ENCODE peak calls at places on chromosomes 11 and 22, in four cellular contexts. One of them, this sample, is unnamed.

GRCh38 chr22:22698263-22698750 is 53.9 kb downstream of the GGTLC2 start:
- DNase-seq in H9: no peak
- DNase-seq in Peyer's patch: peak
- DNase-seq in dorsolateral prefrontal cortex: no peak
- DNase-seq in this sample: no peak

GRCh38 chr11:12802418-12803085 is 128.3 kb downstream of the TEAD1 start:
- DNase-seq in H9: no peak
- DNase-seq in Peyer's patch: no peak
- DNase-seq in dorsolateral prefrontal cortex: no peak
- DNase-seq in this sample: no peak

GRCh38 chr11:2531277-2531986 is 86.6 kb downstream of the KCNQ1 start:
- DNase-seq in H9: peak
- DNase-seq in Peyer's patch: peak
- DNase-seq in dorsolateral prefrontal cortex: peak
- DNase-seq in this sample: no peak

GRCh38 chr11:127345819-127346459 is 345.4 kb upstream of the KIRREL3 start:
- DNase-seq in H9: peak
- DNase-seq in Peyer's patch: no peak
- DNase-seq in dorsolateral prefrontal cortex: peak
- DNase-seq in this sample: no peak

GRCh38 chr22:32446321-32446720 is 17.9 kb downstream of the BPIFC start:
- DNase-seq in H9: no peak
- DNase-seq in Peyer's patch: no peak
- DNase-seq in dorsolateral prefrontal cortex: no peak
- DNase-seq in this sample: no peak

GRCh38 chr22:47610766-47611165 is 848.3 kb downstream of the TBC1D22A start:
- DNase-seq in H9: no peak
- DNase-seq in Peyer's patch: no peak
- DNase-seq in dorsolateral prefrontal cortex: peak
- DNase-seq in this sample: no peak

GRCh38 chr11:43579171-43579918 is 101.2 kb upstream of the HSD17B12 start:
- DNase-seq in H9: peak
- DNase-seq in Peyer's patch: no peak
- DNase-seq in dorsolateral prefrontal cortex: no peak
- DNase-seq in this sample: no peak

GRCh38 chr11:14974723-14975587 is 2.8 kb upstream of the CALCA start:
- DNase-seq in H9: peak
- DNase-seq in Peyer's patch: no peak
- DNase-seq in dorsolateral prefrontal cortex: no peak
- DNase-seq in this sample: no peak

GRCh38 chr11:18046116-18046777 is at the start of gene TPH1:
- DNase-seq in H9: peak
- DNase-seq in Peyer's patch: no peak
- DNase-seq in dorsolateral prefrontal cortex: no peak
- DNase-seq in this sample: peak

GRCh38 chr11:116986521-116987105 is 111.6 kb downstream of the SIK3 start:
- DNase-seq in H9: no peak
- DNase-seq in Peyer's patch: no peak
- DNase-seq in dorsolateral prefrontal cortex: no peak
- DNase-seq in this sample: no peak

GRCh38 chr11:80097146-80097545 is 656.3 kb upstream of the TENM4 start:
- DNase-seq in H9: no peak
- DNase-seq in Peyer's patch: no peak
- DNase-seq in dorsolateral prefrontal cortex: no peak
- DNase-seq in this sample: no peak

GRCh38 chr11:87081358-87081757 is 43.6 kb downstream of the TMEM135 start:
- DNase-seq in H9: no peak
- DNase-seq in Peyer's patch: no peak
- DNase-seq in dorsolateral prefrontal cortex: no peak
- DNase-seq in this sample: no peak

GRCh38 chr11:84358034-84358433 is 1071.9 kb upstream of the CCDC90B start:
- DNase-seq in H9: no peak
- DNase-seq in Peyer's patch: no peak
- DNase-seq in dorsolateral prefrontal cortex: no peak
- DNase-seq in this sample: no peak

GRCh38 chr22:49140921-49141680 is 686.6 kb downstream of the BRD1 start:
- DNase-seq in H9: peak
- DNase-seq in Peyer's patch: no peak
- DNase-seq in dorsolateral prefrontal cortex: no peak
- DNase-seq in this sample: no peak

GRCh38 chr11:10885703-10886363 is 28.0 kb upstream of the ZBED5 start:
- DNase-seq in H9: no peak
- DNase-seq in Peyer's patch: no peak
- DNase-seq in dorsolateral prefrontal cortex: no peak
- DNase-seq in this sample: no peak

GRCh38 chr11:17019231-17019630 is 5.0 kb upstream of the PLEKHA7 start:
- DNase-seq in H9: no peak
- DNase-seq in Peyer's patch: no peak
- DNase-seq in dorsolateral prefrontal cortex: no peak
- DNase-seq in this sample: no peak

GRCh38 chr11:59865031-59865430 is 1.3 kb downstream of the TCN1 start:
- DNase-seq in H9: no peak
- DNase-seq in Peyer's patch: no peak
- DNase-seq in dorsolateral prefrontal cortex: no peak
- DNase-seq in this sample: no peak

GRCh38 chr11:118659956-118660645 is 19.3 kb downstream of the TREH start:
- DNase-seq in H9: no peak
- DNase-seq in Peyer's patch: no peak
- DNase-seq in dorsolateral prefrontal cortex: no peak
- DNase-seq in this sample: no peak

GRCh38 chr11:92211576-92212167 is 12.9 kb upstream of the FAT3 start:
- DNase-seq in H9: peak
- DNase-seq in Peyer's patch: no peak
- DNase-seq in dorsolateral prefrontal cortex: peak
- DNase-seq in this sample: no peak

GRCh38 chr22:22772396-22772795 is 115.2 kb upstream of the IGLL5 start:
- DNase-seq in H9: no peak
- DNase-seq in Peyer's patch: no peak
- DNase-seq in dorsolateral prefrontal cortex: no peak
- DNase-seq in this sample: no peak

GRCh38 chr11:11989774-11990744 is 18.4 kb downstream of the DKK3 start:
- DNase-seq in H9: no peak
- DNase-seq in Peyer's patch: no peak
- DNase-seq in dorsolateral prefrontal cortex: no peak
- DNase-seq in this sample: no peak

GRCh38 chr11:17524221-17524620 is 20.0 kb downstream of the USH1C start:
- DNase-seq in H9: no peak
- DNase-seq in Peyer's patch: no peak
- DNase-seq in dorsolateral prefrontal cortex: no peak
- DNase-seq in this sample: no peak

GRCh38 chr22:35604671-35605457 is 12.3 kb downstream of the MB start:
- DNase-seq in H9: no peak
- DNase-seq in Peyer's patch: no peak
- DNase-seq in dorsolateral prefrontal cortex: no peak
- DNase-seq in this sample: no peak

GRCh38 chr11:82406611-82407010 is 327.1 kb downstream of the FAM181B start:
- DNase-seq in H9: no peak
- DNase-seq in Peyer's patch: no peak
- DNase-seq in dorsolateral prefrontal cortex: no peak
- DNase-seq in this sample: no peak
- H3K27ac ChIP-seq in H9: no peak
- H3K27ac ChIP-seq in Peyer's patch: no peak
- H3K27ac ChIP-seq in dorsolateral prefrontal cortex: no peak
- H3K27ac ChIP-seq in this sample: no peak

DNA sequence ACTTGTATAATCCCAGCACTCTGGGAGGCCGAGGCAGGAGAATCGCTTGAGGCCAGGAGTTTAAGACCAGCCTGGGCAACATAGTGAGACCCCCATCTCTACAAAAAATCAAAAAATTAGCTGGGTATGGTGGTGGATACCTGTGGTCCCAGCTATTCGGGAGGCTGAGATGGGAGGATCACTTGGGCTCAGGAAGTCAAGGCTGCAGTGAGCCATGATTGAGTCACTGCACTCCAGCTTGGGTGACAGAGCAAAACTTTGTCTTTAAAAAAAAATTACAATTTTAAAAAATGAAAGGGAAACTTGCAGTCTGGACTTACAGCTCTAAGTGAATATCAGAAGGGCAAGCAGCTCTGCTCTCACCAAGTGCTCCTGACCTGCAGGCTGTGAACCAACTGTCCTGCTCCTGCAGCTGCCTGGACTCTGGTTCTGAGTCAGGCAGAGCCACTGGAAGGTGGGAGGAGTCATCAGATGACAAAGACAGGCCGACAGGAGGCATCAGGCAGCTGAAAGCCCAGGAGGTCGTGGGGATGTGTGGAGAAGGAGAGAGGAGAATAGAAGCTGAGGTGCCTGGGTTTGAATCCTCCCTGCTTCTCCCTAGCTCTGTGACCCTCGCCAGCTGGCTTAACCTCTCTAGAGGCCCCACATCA is 9.6 kb downstream of the SMTNL1 start:
- DNase-seq in H9: peak
- DNase-seq in Peyer's patch: no peak
- DNase-seq in dorsolateral prefrontal cortex: no peak
- DNase-seq in this sample: no peak
- TF ChIP-seq CTCF in H9: no peak
- TF ChIP-seq CTCF in Peyer's patch: no peak
- TF ChIP-seq CTCF in dorsolateral prefrontal cortex: no peak
- TF ChIP-seq CTCF in this sample: no peak

GRCh38 chr11:65540290-65541092 is 15.6 kb downstream of the SCYL1 start:
- DNase-seq in H9: peak
- DNase-seq in Peyer's patch: peak
- DNase-seq in dorsolateral prefrontal cortex: peak
- DNase-seq in this sample: peak
- H3K27ac ChIP-seq in H9: no peak
- H3K27ac ChIP-seq in Peyer's patch: peak
- H3K27ac ChIP-seq in dorsolateral prefrontal cortex: peak
- H3K27ac ChIP-seq in this sample: peak

GRCh38 chr11:66311470-66311964 is 5.3 kb downstream of the CD248 start:
- DNase-seq in H9: no peak
- DNase-seq in Peyer's patch: no peak
- DNase-seq in dorsolateral prefrontal cortex: no peak
- DNase-seq in this sample: no peak
- TF ChIP-seq CTCF in H9: no peak
- TF ChIP-seq CTCF in Peyer's patch: no peak
- TF ChIP-seq CTCF in dorsolateral prefrontal cortex: no peak
- TF ChIP-seq CTCF in this sample: peak

DNA sequence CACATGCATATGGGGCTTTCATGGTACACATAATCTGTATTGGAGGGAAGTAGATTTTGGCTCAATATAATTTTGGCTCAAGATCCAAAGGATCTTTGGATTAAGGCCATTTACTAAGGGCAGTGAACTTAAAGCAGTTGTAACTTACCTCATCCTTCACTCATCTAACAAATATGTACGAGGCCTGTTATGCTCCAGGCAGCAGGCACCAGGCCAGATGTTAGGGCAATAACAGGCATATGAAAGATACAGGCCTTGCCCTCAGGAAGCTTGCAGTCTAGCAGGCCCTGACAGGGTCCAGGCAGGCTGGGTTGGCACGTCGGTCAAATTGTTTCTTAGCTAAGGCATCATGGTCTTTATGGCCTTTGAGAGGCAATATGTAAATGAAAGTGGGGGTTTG is 44.6 kb downstream of the LIF start:
- DNase-seq in H9: no peak
- DNase-seq in Peyer's patch: no peak
- DNase-seq in dorsolateral prefrontal cortex: no peak
- DNase-seq in this sample: no peak
- H3K27ac ChIP-seq in H9: no peak
- H3K27ac ChIP-seq in Peyer's patch: no peak
- H3K27ac ChIP-seq in dorsolateral prefrontal cortex: no peak
- H3K27ac ChIP-seq in this sample: no peak